ENCODE peak calls at places on chromosome 14, in nine cellular contexts. M is trophoblast cell; X is A673; H is left ventricle myocardium inferior; E is GM23248; O is cardiac fibroblast; Q is choroid plexus epithelial cell; R is tibial artery; Y is CD8-positive, alpha-beta T cell. F is an unnamed sample.

GRCh38 chr14:64706552-64707193 is 2.4 kb downstream of the PLEKHG3 start:
- DNase-seq in Q (no peak), H (no peak), X (no peak), O (no peak), M (no peak), Y (no peak), E (no peak), R (peak), F (no peak)

GRCh38 chr14:95408731-95409471 is 89.2 kb upstream of the CLMN start:
- DNase-seq in Q (no peak), M (no peak), E (no peak), Y (no peak), O (no peak), X (no peak), R (peak), H (no peak), F (no peak)

GRCh38 chr14:30988509-30988908 is 36.9 kb upstream of the AP4S1 start:
- DNase-seq in O (peak), Y (no peak), M (no peak), R (no peak), E (peak), Q (peak), X (no peak), H (no peak), F (no peak)

GRCh38 chr14:103216399-103216798 is 93.1 kb downstream of the TNFAIP2 start:
- DNase-seq in E (no peak), Y (no peak), Q (no peak), O (no peak), X (no peak), H (no peak), M (no peak), R (no peak), F (no peak)

GRCh38 chr14:68103841-68104240 is 284.3 kb downstream of the RAD51B start:
- DNase-seq in E (no peak), O (no peak), M (no peak), H (no peak), X (no peak), Y (no peak), Q (peak), R (no peak), F (no peak)

GRCh38 chr14:104817930-104818713 is 17.2 kb downstream of the ZBTB42 start:
- DNase-seq in E (no peak), R (peak), H (no peak), M (no peak), Y (no peak), Q (no peak), X (no peak), O (no peak), F (no peak)

GRCh38 chr14:55373784-55374725 is 37.6 kb downstream of the ATG14 start:
- DNase-seq in X (no peak), M (peak), R (no peak), Y (no peak), Q (peak), O (peak), E (peak), H (no peak), F (no peak)

GRCh38 chr14:37697489-37698121 is 102.2 kb downstream of the TTC6 start:
- DNase-seq in R (no peak), O (peak), E (peak), X (no peak), H (no peak), M (peak), Y (no peak), Q (peak), F (peak)

GRCh38 chr14:51182166-51182565 is 57.9 kb upstream of the TMX1 start:
- DNase-seq in E (peak), X (peak), R (no peak), O (peak), Q (no peak), M (no peak), Y (no peak), H (no peak), F (no peak)

GRCh38 chr14:84707830-84708229 is 822.1 kb upstream of the FLRT2 start:
- DNase-seq in Q (no peak), X (no peak), Y (no peak), M (no peak), R (no peak), H (no peak), E (no peak), O (no peak), F (no peak)

GRCh38 chr14:74240794-74241610 is 1.8 kb downstream of the VSX2 start:
- DNase-seq in Y (peak), O (peak), R (no peak), Q (no peak), M (peak), H (no peak), E (peak), X (no peak), F (no peak)
- H3K4me3 ChIP-seq in Y (peak), O (no peak), R (peak), Q (no peak), M (no peak), H (peak), E (no peak), X (no peak), F (no peak)

DNA sequence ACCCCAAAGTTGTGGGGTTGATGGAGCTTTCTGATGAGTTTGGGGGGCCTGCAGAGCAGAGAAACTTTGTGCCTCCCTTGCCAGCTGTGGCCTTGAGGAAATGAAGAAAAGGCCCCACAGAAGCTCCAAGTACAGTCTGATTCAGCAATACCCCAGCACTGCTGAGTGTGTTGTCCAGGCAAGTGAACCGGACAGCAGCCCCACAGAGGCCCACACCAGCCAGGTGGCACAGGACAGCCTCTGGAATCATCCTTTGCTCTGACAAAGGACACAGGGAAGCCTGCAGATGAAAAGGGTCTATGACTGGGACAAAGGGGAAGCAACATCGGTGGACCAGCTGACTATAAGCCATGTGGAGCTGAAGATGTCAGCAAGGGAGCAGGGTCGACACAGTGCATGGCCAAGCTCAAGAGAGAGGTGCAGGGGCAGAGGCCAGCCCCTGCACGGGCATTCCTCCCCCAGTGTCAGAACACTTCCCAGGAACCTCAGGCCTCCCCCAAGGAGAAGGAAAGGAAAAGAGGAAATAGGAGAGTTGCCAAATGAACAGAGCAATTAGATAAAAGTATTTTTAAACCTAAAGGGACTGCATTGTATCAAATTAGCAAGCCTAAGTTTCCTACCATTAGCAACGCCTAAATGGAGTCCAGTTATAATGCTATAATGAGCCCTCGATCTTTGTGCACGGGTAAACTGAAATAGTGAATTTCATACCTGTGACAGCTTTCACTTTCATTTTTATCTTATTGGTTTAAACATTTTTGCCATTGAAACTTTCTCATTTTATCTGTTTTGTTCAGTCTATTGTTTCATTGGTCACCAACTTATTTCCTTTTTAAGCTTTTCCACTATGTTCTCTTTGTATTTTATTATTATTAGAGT is 46.3 kb upstream of the PTGDR start:
- DNase-seq in M (no peak), Y (no peak), Q (no peak), H (no peak), E (no peak), R (no peak), O (no peak), X (no peak), F (no peak)
- H3K4me3 ChIP-seq in M (no peak), Y (peak), Q (no peak), H (peak), E (no peak), R (no peak), O (no peak), X (no peak), F (no peak)

GRCh38 chr14:106690333-106690891 is 1164.0 kb downstream of the TMEM121 start:
- DNase-seq in E (no peak), M (no peak), R (no peak), O (no peak), Q (no peak), Y (no peak), H (no peak), X (no peak), F (no peak)

GRCh38 chr14:106691601-106692291 is 1165.4 kb downstream of the TMEM121 start:
- DNase-seq in M (peak), E (peak), Q (no peak), Y (peak), R (no peak), O (no peak), X (peak), H (peak), F (no peak)

DNA sequence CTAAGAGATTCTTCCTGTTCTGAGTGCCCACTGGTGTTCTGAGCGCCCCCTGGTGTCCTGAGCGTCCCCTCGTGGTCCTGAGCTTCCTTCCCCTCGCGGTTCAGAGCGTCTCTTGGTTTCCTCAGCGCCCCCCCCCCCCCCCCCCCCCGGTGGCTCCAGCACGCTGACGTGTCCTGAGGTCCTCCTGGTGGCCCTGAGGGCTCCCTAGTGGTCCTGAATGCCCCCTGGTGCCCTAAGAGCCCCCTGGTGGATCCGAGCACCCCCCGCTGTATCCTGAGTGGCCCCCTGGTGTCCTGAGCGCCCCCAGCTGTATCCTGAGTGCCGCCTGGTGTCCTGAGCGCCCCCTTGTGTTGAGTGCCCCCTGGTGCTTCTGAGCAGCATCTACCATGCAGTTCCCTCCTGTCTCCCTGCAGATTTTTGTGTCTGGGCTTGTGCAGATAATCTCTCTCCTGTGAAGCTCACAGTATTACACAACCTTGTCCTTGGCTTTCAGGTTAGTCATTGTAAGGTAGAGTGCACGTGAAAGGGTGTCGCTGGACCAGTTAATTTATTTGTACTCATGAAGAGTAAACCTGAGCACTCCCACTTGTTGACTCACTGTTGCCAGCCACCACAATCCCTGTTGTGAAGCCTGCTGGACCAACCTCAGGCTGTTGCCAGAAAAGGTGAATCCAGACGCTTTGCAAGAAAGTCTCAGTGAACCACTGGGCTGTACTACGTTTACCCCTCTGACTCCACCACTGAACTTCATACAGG is 1168.4 kb downstream of the TMEM121 start:
- DNase-seq in Q (no peak), Y (peak), E (no peak), H (peak), R (no peak), O (no peak), X (peak), M (peak), F (no peak)
- H3K4me3 ChIP-seq in Q (no peak), Y (no peak), E (no peak), H (no peak), R (no peak), O (no peak), X (no peak), M (no peak), F (no peak)

GRCh38 chr14:61321385-61322010 is at the start of gene PRKCH:
- DNase-seq in M (peak), Q (peak), Y (peak), H (peak), R (peak), X (peak), O (peak), E (peak), F (no peak)

GRCh38 chr14:61326149-61326548 is 4.8 kb downstream of the PRKCH start:
- DNase-seq in M (no peak), R (no peak), X (no peak), Q (no peak), O (no peak), Y (no peak), H (no peak), E (no peak), F (no peak)

GRCh38 chr14:61322011-61322798 is 826 bp downstream of the PRKCH start:
- DNase-seq in R (peak), E (no peak), Q (no peak), Y (peak), O (no peak), H (peak), M (peak), X (no peak), F (no peak)

GRCh38 chr14:61322799-61323290 is 1.5 kb downstream of the PRKCH start:
- DNase-seq in H (no peak), O (peak), R (no peak), E (peak), M (peak), Q (peak), Y (peak), X (no peak), F (no peak)

DNA sequence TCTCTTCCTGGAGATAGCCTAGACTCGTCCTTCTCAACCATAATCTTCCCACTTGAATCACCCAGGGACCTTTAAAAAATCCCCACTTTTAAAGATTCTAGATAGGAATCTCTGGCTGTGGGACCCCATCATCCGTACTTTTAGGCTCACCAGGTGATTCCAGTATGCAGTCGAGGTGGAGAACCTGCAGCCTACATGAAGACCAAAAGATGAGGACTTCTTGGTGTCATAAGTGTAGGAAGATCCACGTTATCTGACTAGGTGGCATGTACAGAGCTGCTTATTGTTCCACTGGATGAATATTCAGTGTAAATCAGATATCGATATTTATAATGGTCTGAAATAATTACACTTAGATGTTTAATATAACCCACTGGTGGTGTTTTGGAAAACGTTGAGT is 2.6 kb downstream of the PRKCH start:
- DNase-seq in R (no peak), O (no peak), Y (no peak), E (no peak), X (no peak), M (no peak), Q (no peak), H (no peak), F (no peak)
- H3K4me3 ChIP-seq in R (peak), O (no peak), Y (peak), E (no peak), X (no peak), M (no peak), Q (no peak), H (peak), F (no peak)